ENCODE peak calls at places on chromosomes 1 and 21, in seven cellular contexts. Z is activated CD4-positive, alpha-beta T cell treated with anti-CD3 and anti-CD28 coated beads for 48 hours; R is CD8-positive, alpha-beta memory T cell; Q is activated gamma-delta T cell treated with anti-CD3 and anti-CD28 coated beads, Interleukin-2, amount 50 U/mL, for 16 hours; J is EH; K is NCI-H2029 treated with DMSO at 0.1 percent for 48 hours; T is left kidney. B is an unnamed sample.

GRCh38 chr1:24929091-24929875 is 793 bp downstream of the RUNX3 start:
- DNase-seq in Z (peak; percentile 67), R (peak; percentile 84), Q (no peak), J (peak; percentile 46), K (no peak), T (peak; percentile 66), B (peak; percentile 62)

GRCh38 chr1:203665986-203666385 is 39.4 kb downstream of the ATP2B4 start:
- DNase-seq in Z (no peak), R (no peak), Q (no peak), J (no peak), K (no peak), T (peak; percentile 47), B (no peak)

GRCh38 chr1:6491480-6491962 is at the start of gene PLEKHG5:
- DNase-seq in Z (peak; percentile 35), R (no peak), Q (no peak), J (peak; percentile 81), K (no peak), T (no peak), B (peak; percentile 90)

GRCh38 chr1:2343023-2343935 is 48.1 kb downstream of the MORN1 start:
- DNase-seq in Z (no peak), R (no peak), Q (no peak), J (no peak), K (no peak), T (no peak), B (no peak)

GRCh38 chr1:23916209-23917131 is 3.3 kb upstream of the CNR2 start:
- DNase-seq in Z (peak; percentile 70), R (peak; percentile 62), Q (peak; percentile 67), J (peak; percentile 64), K (peak; percentile 5), T (peak; percentile 92), B (peak; percentile 93)

GRCh38 chr1:178540646-178541045 is 27.7 kb downstream of the TEX35 start:
- DNase-seq in Z (no peak), R (no peak), Q (no peak), J (peak; percentile 96), K (no peak), T (no peak), B (no peak)

GRCh38 chr1:214494706-214495105 is 56.7 kb downstream of the PTPN14 start:
- DNase-seq in Z (no peak), R (no peak), Q (no peak), J (peak; percentile 54), K (no peak), T (no peak), B (peak; percentile 88)

GRCh38 chr1:43952731-43953350 is 6.1 kb downstream of the IPO13 start:
- DNase-seq in Z (no peak), R (no peak), Q (no peak), J (no peak), K (peak; percentile 43), T (peak; percentile 95), B (peak; percentile 86)

GRCh38 chr1:184827600-184828368 is 73.1 kb upstream of the EDEM3 start:
- DNase-seq in Z (no peak), R (no peak), Q (no peak), J (peak; percentile 86), K (no peak), T (peak; percentile 31), B (peak; percentile 86)

GRCh38 chr1:2289607-2290006 is 61.5 kb downstream of the SKI start:
- DNase-seq in Z (no peak), R (no peak), Q (no peak), J (no peak), K (no peak), T (no peak), B (no peak)

GRCh38 chr1:87149166-87150065 is 179.3 kb upstream of the LMO4 start:
- DNase-seq in Z (no peak), R (no peak), Q (no peak), J (peak; percentile 72), K (no peak), T (peak; percentile 36), B (peak; percentile 30)

GRCh38 chr1:155000475-155000724 is 2.2 kb upstream of the ZBTB7B start:
- DNase-seq in Z (peak; percentile 62), R (no peak), Q (no peak), J (no peak), K (no peak), T (no peak), B (no peak)

GRCh38 chr1:29682918-29683314 is 446.6 kb downstream of the PTPRU start:
- DNase-seq in Z (no peak), R (no peak), Q (no peak), J (peak; percentile 27), K (peak; percentile 89), T (peak; percentile 16), B (no peak)

GRCh38 chr21:41254090-41254700 is 62.4 kb upstream of the FAM3B start:
- DNase-seq in Z (no peak), R (no peak), Q (no peak), J (no peak), K (no peak), T (no peak), B (no peak)

GRCh38 chr1:65180977-65181376 is 33.0 kb downstream of the AK4 start:
- DNase-seq in Z (no peak), R (no peak), Q (no peak), J (no peak), K (no peak), T (no peak), B (no peak)

GRCh38 chr1:64572222-64572900 is 102.4 kb downstream of the CACHD1 start:
- DNase-seq in Z (no peak), R (no peak), Q (no peak), J (no peak), K (peak; percentile 93), T (peak; percentile 90), B (no peak)